ENCODE peak calls at places on chromosomes 13 and 19, in eight cellular contexts. L, R, E, Q, Y, W, C and J are unnamed samples.
A peak's percentile ranks its signal among the peaks of the same experiment; 100 is the strongest.

GRCh38 chr19:35140898-35141626 is 2.0 kb upstream of the FXYD7 start:
- DNase-seq in Q (peak; percentile 78), Y (peak; percentile 93), L (peak; percentile 59), R (peak; percentile 96), E (peak; percentile 86), W (peak; percentile 98), C (peak; percentile 67), J (peak; percentile 98)

GRCh38 chr13:23871616-23872220 is 17.5 kb downstream of the MIPEP start:
- DNase-seq in W (no peak), E (peak; percentile 59), L (peak; percentile 66), Q (no peak), Y (peak; percentile 30), C (no peak), R (no peak), J (peak; percentile 58)

GRCh38 chr13:95295026-95295425 is 6.2 kb downstream of the ABCC4 start:
- DNase-seq in C (peak; percentile 15), Y (no peak), L (no peak), Q (no peak), R (no peak), W (no peak), E (no peak), J (no peak)

GRCh38 chr19:9406798-9407352 is 28.5 kb downstream of the ZNF266 start:
- DNase-seq in L (peak; percentile 85), W (no peak), Q (peak; percentile 55), C (peak; percentile 59), E (peak; percentile 92), Y (peak; percentile 40), R (peak; percentile 81), J (peak; percentile 94)

GRCh38 chr19:13846533-13847032 is 30.4 kb upstream of the NANOS3 start:
- DNase-seq in Y (peak; percentile 98), R (peak; percentile 88), E (peak; percentile 93), L (peak; percentile 85), W (peak; percentile 95), C (no peak), Q (no peak), J (peak; percentile 59)

GRCh38 chr13:101556676-101557121 is 104.2 kb downstream of the ITGBL1 start:
- DNase-seq in C (peak; percentile 76), R (no peak), L (peak; percentile 74), Q (no peak), W (no peak), Y (no peak), E (peak; percentile 7), J (no peak)

GRCh38 chr19:35458192-35458591 is 10.1 kb downstream of the FFAR2 start:
- DNase-seq in L (no peak), W (no peak), E (no peak), R (no peak), C (no peak), Q (no peak), Y (no peak), J (no peak)

GRCh38 chr13:33611016-33611805 is 206.7 kb upstream of the RFC3 start:
- DNase-seq in Q (peak; percentile 23), C (peak; percentile 45), Y (no peak), E (peak; percentile 64), W (no peak), R (peak; percentile 55), L (peak; percentile 78), J (no peak)

GRCh38 chr13:91785435-91786137 is 387.2 kb downstream of the GPC5 start:
- DNase-seq in Y (no peak), W (no peak), E (no peak), L (no peak), R (no peak), Q (no peak), C (no peak), J (peak; percentile 72)

GRCh38 chr13:106497079-106497478 is 38.4 kb downstream of the EFNB2 start:
- DNase-seq in W (no peak), C (no peak), R (no peak), Y (no peak), L (no peak), Q (no peak), E (no peak), J (no peak)

GRCh38 chr13:75405976-75406703 is 75.8 kb downstream of the TBC1D4 start:
- DNase-seq in Y (no peak), L (peak; percentile 76), E (no peak), W (no peak), C (peak; percentile 70), Q (no peak), R (no peak), J (no peak)

GRCh38 chr19:1466461-1467227 is 12.4 kb downstream of the C19orf25 start:
- DNase-seq in C (no peak), W (no peak), E (no peak), Y (no peak), Q (no peak), R (no peak), L (no peak), J (no peak)

GRCh38 chr13:71866173-71867091 is 572 bp downstream of the DACH1 start:
- DNase-seq in C (no peak), R (peak; percentile 43), Y (peak; percentile 48), Q (no peak), W (peak; percentile 38), L (no peak), E (no peak), J (peak; percentile 78)

GRCh38 chr19:52626915-52627314 is 11.2 kb downstream of the ZNF83 start:
- DNase-seq in Q (no peak), Y (no peak), C (no peak), L (no peak), E (no peak), W (no peak), R (no peak), J (no peak)

GRCh38 chr13:109156181-109156935 is 526.9 kb downstream of the MYO16 start:
- DNase-seq in W (no peak), L (peak; percentile 85), Y (no peak), E (peak; percentile 86), R (no peak), Q (peak; percentile 43), C (peak; percentile 72), J (no peak)

GRCh38 chr19:15452111-15453047 is 2.6 kb upstream of the WIZ start:
- DNase-seq in R (peak; percentile 91), L (peak; percentile 93), W (peak; percentile 99), Y (no peak), E (peak; percentile 58), C (peak; percentile 64), Q (peak; percentile 8), J (peak; percentile 92)

GRCh38 chr19:41877490-41877876 is 404 bp downstream of the CD79A start:
- DNase-seq in R (no peak), L (no peak), C (no peak), W (no peak), Q (no peak), E (no peak), Y (no peak), J (no peak)

GRCh38 chr13:32007494-32007893 is 24.1 kb upstream of the FRY start:
- DNase-seq in L (peak; percentile 27), Q (no peak), C (no peak), Y (no peak), R (no peak), E (peak; percentile 8), W (no peak), J (peak; percentile 61)

GRCh38 chr13:30422056-30422914 is at the start of gene UBE2L5:
- DNase-seq in W (peak; percentile 89), E (peak; percentile 74), L (peak; percentile 50), C (no peak), Y (peak; percentile 71), Q (peak; percentile 38), R (peak; percentile 79), J (peak; percentile 94)

GRCh38 chr13:50388481-50388880 is 373.2 kb downstream of the KCNRG start:
- DNase-seq in C (no peak), Y (no peak), Q (no peak), L (no peak), E (no peak), R (no peak), W (no peak), J (peak; percentile 12)

GRCh38 chr13:24351423-24351822 is 42.0 kb downstream of the C1QTNF9 start:
- DNase-seq in C (no peak), L (no peak), R (no peak), E (no peak), W (no peak), Q (no peak), Y (no peak), J (no peak)

GRCh38 chr19:32172761-32173160 is 172.6 kb upstream of the ZNF507 start:
- DNase-seq in E (no peak), W (no peak), Q (no peak), R (no peak), Y (no peak), L (no peak), C (no peak), J (no peak)

GRCh38 chr19:2542341-2543069 is 66.6 kb downstream of the GADD45B start:
- DNase-seq in W (peak; percentile 58), C (peak; percentile 72), E (peak; percentile 71), Y (no peak), L (peak; percentile 61), R (no peak), Q (no peak), J (no peak)

GRCh38 chr13:110306340-110306959 is 507 bp downstream of the COL4A1 start:
- DNase-seq in Q (no peak), R (no peak), L (peak; percentile 54), W (peak; percentile 43), E (no peak), Y (no peak), C (no peak), J (peak; percentile 24)

GRCh38 chr13:33606692-33607091 is 211.3 kb upstream of the RFC3 start:
- DNase-seq in W (peak; percentile 39), Y (no peak), L (peak; percentile 31), Q (no peak), C (no peak), R (no peak), E (no peak), J (peak; percentile 98)

GRCh38 chr19:24166055-24166454 is 79.1 kb downstream of the ZNF254 start:
- DNase-seq in W (no peak), L (peak; percentile 20), E (peak; percentile 65), Y (no peak), R (no peak), C (no peak), Q (no peak), J (no peak)

GRCh38 chr19:29379257-29379986 is 146.4 kb upstream of the VSTM2B start:
- DNase-seq in W (peak; percentile 15), R (peak; percentile 23), C (no peak), Q (no peak), E (no peak), L (no peak), Y (no peak), J (no peak)

GRCh38 chr19:1247747-1248453 is 483 bp upstream of the MIDN start:
- DNase-seq in R (no peak), Y (peak; percentile 62), Q (no peak), W (peak; percentile 75), C (no peak), E (peak; percentile 70), L (peak; percentile 91), J (peak; percentile 58)

GRCh38 chr13:113976711-113977684 is 3.1 kb upstream of the C13orf46 start:
- DNase-seq in W (no peak), E (peak; percentile 68), Y (no peak), Q (peak; percentile 38), C (no peak), L (peak; percentile 77), R (no peak), J (no peak)

GRCh38 chr13:97429681-97430081 is 4.3 kb upstream of the RAP2A start:
- DNase-seq in R (no peak), L (peak; percentile 53), Y (no peak), W (no peak), E (peak; percentile 50), C (peak; percentile 59), Q (no peak), J (no peak)

GRCh38 chr13:79459906-79460305 is 21.0 kb upstream of the NDFIP2 start:
- DNase-seq in Y (no peak), W (no peak), Q (no peak), L (no peak), R (no peak), E (peak; percentile 25), C (no peak), J (no peak)

GRCh38 chr19:43726736-43727592 is 11.1 kb downstream of the IRGC start:
- DNase-seq in E (no peak), R (no peak), Q (no peak), C (no peak), L (no peak), Y (no peak), W (no peak), J (no peak)

GRCh38 chr19:6826281-6826920 is 53.9 kb downstream of the VAV1 start:
- DNase-seq in E (no peak), Q (no peak), R (no peak), Y (no peak), C (no peak), L (no peak), W (no peak), J (no peak)

GRCh38 chr13:64071352-64071751 is 2655.7 kb upstream of the PCDH20 start:
- DNase-seq in Q (no peak), Y (no peak), C (no peak), W (no peak), E (no peak), L (no peak), R (no peak), J (no peak)